ENCODE peak calls at places on chromosomes 6 and 20, in six cellular contexts. B, L, N, P, T and A are unnamed samples.

GRCh38 chr20:33410081-33410742 is 8.9 kb upstream of the CDK5RAP1 start:
- DNase-seq in B (no peak), L (no peak), N (no peak), P (no peak), T (no peak), A (no peak)

GRCh38 chr6:163922562-163922961 is 508.0 kb downstream of the QKI start:
- DNase-seq in B (no peak), L (no peak), N (no peak), P (no peak), T (no peak), A (no peak)

GRCh38 chr20:2709205-2709981 is 16.8 kb downstream of the EBF4 start:
- DNase-seq in B (no peak), L (no peak), N (no peak), P (no peak), T (no peak), A (no peak)

GRCh38 chr6:170111141-170111664 is 179.7 kb downstream of the DLL1 start:
- DNase-seq in B (no peak), L (no peak), N (no peak), P (no peak), T (no peak), A (no peak)

GRCh38 chr20:22429175-22430153 is 154.9 kb downstream of the FOXA2 start:
- DNase-seq in B (no peak), L (peak), N (no peak), P (no peak), T (no peak), A (no peak)

GRCh38 chr6:92779758-92780157 is 639.6 kb downstream of the EPHA7 start:
- DNase-seq in B (no peak), L (no peak), N (no peak), P (no peak), T (peak), A (no peak)

GRCh38 chr20:460707-461106 is 1.6 kb downstream of the TBC1D20 start:
- DNase-seq in B (no peak), L (peak), N (no peak), P (peak), T (no peak), A (no peak)

GRCh38 chr6:352896-353470 is 38.6 kb upstream of the IRF4 start:
- DNase-seq in B (no peak), L (no peak), N (no peak), P (no peak), T (no peak), A (no peak)

GRCh38 chr20:51574248-51575033 is 31.9 kb upstream of the NFATC2 start:
- DNase-seq in B (no peak), L (no peak), N (no peak), P (no peak), T (no peak), A (no peak)

GRCh38 chr6:112337209-112337638 is 9.9 kb upstream of the RFPL4B start:
- DNase-seq in B (no peak), L (peak), N (no peak), P (peak), T (peak), A (no peak)

GRCh38 chr6:14655201-14655988 is 537.8 kb downstream of the CD83 start:
- DNase-seq in B (no peak), L (no peak), N (no peak), P (no peak), T (no peak), A (no peak)

GRCh38 chr6:33198159-33198852 is 2.2 kb downstream of the RXRB start:
- DNase-seq in B (no peak), L (peak), N (no peak), P (no peak), T (no peak), A (no peak)

GRCh38 chr20:63080411-63080810 is 73.6 kb upstream of the BHLHE23 start:
- DNase-seq in B (no peak), L (no peak), N (no peak), P (no peak), T (no peak), A (no peak)

GRCh38 chr6:16301511-16301910 is 63.1 kb downstream of the GMPR start:
- DNase-seq in B (no peak), L (no peak), N (no peak), P (no peak), T (no peak), A (no peak)

GRCh38 chr6:105459049-105459448 is 56.2 kb upstream of the PREP start:
- DNase-seq in B (no peak), L (no peak), N (no peak), P (no peak), T (no peak), A (no peak)

GRCh38 chr6:122704086-122704485 is 75.4 kb upstream of the FABP7 start:
- DNase-seq in B (no peak), L (no peak), N (no peak), P (no peak), T (no peak), A (no peak)

GRCh38 chr6:116049381-116049780 is 11.3 kb downstream of the FRK start:
- DNase-seq in B (no peak), L (no peak), N (no peak), P (no peak), T (no peak), A (no peak)

GRCh38 chr6:28719275-28719940 is 193.7 kb downstream of the GPX5 start:
- DNase-seq in B (no peak), L (peak), N (no peak), P (no peak), T (no peak), A (no peak)

GRCh38 chr6:52620055-52620905 is 43.4 kb upstream of the TRAM2 start:
- DNase-seq in B (no peak), L (no peak), N (no peak), P (no peak), T (no peak), A (no peak)

GRCh38 chr6:18545726-18546125 is 158.6 kb downstream of the RNF144B start:
- DNase-seq in B (no peak), L (no peak), N (no peak), P (no peak), T (no peak), A (no peak)

GRCh38 chr6:142926494-142927273 is 18.3 kb downstream of the HIVEP2 start:
- DNase-seq in B (peak), L (peak), N (peak), P (peak), T (peak), A (peak)

GRCh38 chr6:119262612-119263011 is 86.9 kb downstream of the MAN1A1 start:
- DNase-seq in B (no peak), L (no peak), N (no peak), P (no peak), T (no peak), A (no peak)

GRCh38 chr20:36916199-36916598 is 35.3 kb downstream of the SAMHD1 start:
- DNase-seq in B (no peak), L (no peak), N (no peak), P (no peak), T (no peak), A (no peak)

GRCh38 chr6:4612636-4613171 is 163.5 kb upstream of the CDYL start:
- DNase-seq in B (no peak), L (no peak), N (no peak), P (no peak), T (peak), A (no peak)

GRCh38 chr6:33490198-33490597 is 35.8 kb downstream of the ZBTB9 start:
- DNase-seq in B (no peak), L (no peak), N (no peak), P (no peak), T (no peak), A (no peak)

GRCh38 chr6:14501914-14502313 is 384.3 kb downstream of the CD83 start:
- DNase-seq in B (no peak), L (no peak), N (no peak), P (no peak), T (no peak), A (no peak)